ENCODE peak calls at places on chromosomes 2 and 18, in six cellular contexts. L is stimulated activated CD4-positive, alpha-beta T cell treated with anti-CD3 and anti-CD28 coated beads, Interleukin-1b, Interleukin-23, amount 100 ng/mL, for 48 hours; G is kidney; U is NB4; D is activated naive CD4-positive, alpha-beta T cell; X is HEK293T. M is an unnamed sample.

GRCh38 chr18:45370190-45371010 is 244.9 kb upstream of the SLC14A2 start:
- DNase-seq in D (no peak), U (no peak), X (no peak), G (no peak), L (no peak), M (no peak)

GRCh38 chr2:171566753-171567152 is 44.5 kb downstream of the CYBRD1 start:
- DNase-seq in U (no peak), D (no peak), X (no peak), L (no peak), G (no peak), M (no peak)

GRCh38 chr2:202494300-202494699 is 118.2 kb downstream of the BMPR2 start:
- DNase-seq in G (no peak), X (peak; percentile 23), L (no peak), U (no peak), D (no peak), M (no peak)

GRCh38 chr2:149579972-149580882 is 7.3 kb downstream of the MMADHC start:
- DNase-seq in U (no peak), L (no peak), X (no peak), D (no peak), G (no peak), M (no peak)

GRCh38 chr2:44713170-44713569 is 228.3 kb upstream of the SIX3 start:
- DNase-seq in U (no peak), D (no peak), G (no peak), X (no peak), L (no peak), M (no peak)

GRCh38 chr2:126808929-126809328 is 89.8 kb upstream of the TEX51 start:
- DNase-seq in D (no peak), X (no peak), L (no peak), U (peak; percentile 91), G (no peak), M (no peak)

GRCh38 chr2:158501301-158501700 is 44.5 kb downstream of the PKP4 start:
- DNase-seq in U (no peak), D (no peak), G (no peak), X (no peak), L (no peak), M (no peak)

GRCh38 chr2:6676776-6677175 is 188.9 kb downstream of the CMPK2 start:
- DNase-seq in X (no peak), L (no peak), G (no peak), U (no peak), D (no peak), M (no peak)

GRCh38 chr2:40181855-40182254 is 270.0 kb downstream of the SLC8A1 start:
- DNase-seq in D (no peak), L (no peak), X (no peak), U (no peak), G (no peak), M (no peak)

GRCh38 chr18:79203017-79203605 is 133.9 kb downstream of the ATP9B start:
- DNase-seq in U (no peak), X (no peak), D (no peak), G (no peak), L (peak; percentile 60), M (no peak)

GRCh38 chr2:128790541-128790944 is 471.9 kb upstream of the HS6ST1 start:
- DNase-seq in U (no peak), X (no peak), G (no peak), D (no peak), L (no peak), M (no peak)

GRCh38 chr2:138831154-138831553 is 51.0 kb upstream of the NXPH2 start:
- DNase-seq in G (no peak), U (no peak), X (no peak), L (no peak), D (no peak), M (no peak)

GRCh38 chr2:193467276-193467987 is 1272.7 kb upstream of the TMEFF2 start:
- DNase-seq in L (no peak), D (no peak), X (no peak), U (no peak), G (no peak), M (no peak)

GRCh38 chr2:227782804-227783203 is 30.8 kb upstream of the CCL20 start:
- DNase-seq in L (no peak), U (no peak), X (no peak), D (no peak), G (no peak), M (no peak)

GRCh38 chr2:170652637-170653417 is 62.3 kb upstream of the SP5 start:
- DNase-seq in U (no peak), D (no peak), G (no peak), L (no peak), X (no peak), M (no peak)

GRCh38 chr2:226796840-226797288 is 2.8 kb downstream of the IRS1 start:
- DNase-seq in X (no peak), G (peak; percentile 84), D (no peak), L (no peak), U (peak; percentile 26), M (no peak)

GRCh38 chr2:187581125-187581896 is 27.1 kb upstream of the TFPI start:
- DNase-seq in X (peak; percentile 18), G (no peak), D (no peak), L (peak; percentile 5), U (peak; percentile 59), M (peak; percentile 62)

GRCh38 chr18:183769-184168 is 25.4 kb downstream of the USP14 start:
- DNase-seq in D (no peak), U (no peak), L (no peak), G (no peak), X (peak; percentile 6), M (no peak)

GRCh38 chr2:53945538-53945937 is 25.3 kb downstream of the PSME4 start:
- DNase-seq in U (no peak), D (no peak), X (no peak), L (no peak), G (no peak), M (no peak)

GRCh38 chr2:163264376-163264775 is 425.8 kb upstream of the KCNH7 start:
- DNase-seq in G (no peak), X (no peak), L (no peak), U (no peak), D (no peak), M (no peak)

GRCh38 chr18:44245026-44245425 is 435.7 kb upstream of the SETBP1 start:
- DNase-seq in L (no peak), X (no peak), D (no peak), U (no peak), G (no peak), M (no peak)

GRCh38 chr2:180057706-180058412 is 50.8 kb upstream of the CWC22 start:
- DNase-seq in U (no peak), G (no peak), X (no peak), L (no peak), D (no peak), M (no peak)

GRCh38 chr18:8803063-8803795 is 97.9 kb downstream of the MTCL1 start:
- DNase-seq in D (no peak), U (no peak), L (no peak), G (no peak), X (no peak), M (no peak)

GRCh38 chr2:219509780-219510511 is 4.3 kb upstream of the ASIC4 start:
- DNase-seq in L (peak; percentile 48), X (peak; percentile 70), U (peak; percentile 75), D (no peak), G (peak; percentile 82), M (peak; percentile 80)

GRCh38 chr2:234313498-234313897 is 183.4 kb downstream of the ARL4C start:
- DNase-seq in U (no peak), L (no peak), X (no peak), D (no peak), G (no peak), M (no peak)

GRCh38 chr2:235024191-235024611 is 72.4 kb downstream of the SH3BP4 start:
- DNase-seq in X (no peak), G (peak; percentile 32), U (no peak), D (no peak), L (no peak), M (no peak)

GRCh38 chr2:233026211-233026813 is 6.2 kb upstream of the NEU2 start:
- DNase-seq in X (no peak), U (no peak), G (no peak), L (no peak), D (no peak), M (no peak)

GRCh38 chr2:162734866-162735265 is 103.7 kb downstream of the KCNH7 start:
- DNase-seq in G (no peak), D (no peak), L (no peak), X (no peak), U (no peak), M (no peak)

GRCh38 chr2:26550276-26551015 is 72.5 kb upstream of the OTOF start:
- DNase-seq in G (no peak), L (no peak), D (no peak), X (no peak), U (no peak), M (no peak)

GRCh38 chr2:142834003-142834402 is 43.5 kb upstream of the KYNU start:
- DNase-seq in G (no peak), D (no peak), L (no peak), U (no peak), X (no peak), M (no peak)

GRCh38 chr18:24396082-24396623 is 1.5 kb downstream of the OSBPL1A start:
- DNase-seq in G (no peak), X (no peak), D (no peak), L (no peak), U (peak; percentile 6), M (no peak)

GRCh38 chr2:60227014-60227413 is 326.4 kb downstream of the BCL11A start:
- DNase-seq in D (no peak), L (no peak), U (no peak), G (no peak), X (no peak), M (no peak)

GRCh38 chr2:84486436-84487115 is 27.5 kb upstream of the SUCLG1 start:
- DNase-seq in X (no peak), D (no peak), L (no peak), G (no peak), U (no peak), M (peak; percentile 83)

GRCh38 chr2:220961461-220961860 is 610.6 kb downstream of the EPHA4 start:
- DNase-seq in G (no peak), U (no peak), X (no peak), D (no peak), L (no peak), M (no peak)

GRCh38 chr18:28149810-28150420 is 27.0 kb downstream of the CDH2 start:
- DNase-seq in G (no peak), L (no peak), X (no peak), D (no peak), U (no peak), M (no peak)

GRCh38 chr2:119155633-119156032 is 2.9 kb downstream of the C1QL2 start:
- DNase-seq in D (no peak), L (no peak), G (no peak), U (no peak), X (no peak), M (no peak)

M was measured in Caco-2.